ENCODE peak calls at places on chromosomes 1 and 21, in eight cellular contexts. Q is NCI-H2081; W is GM12865; U is NCI-H2029; V is T-helper 2 cell; A is neuronal stem cell; N is stimulated activated CD8-positive, alpha-beta memory T cell treated with anti-CD3 and anti-CD28 coated beads, Interleukin-7, amount 100 ng/mL, for 1 hour; M is stimulated activated CD4-positive, alpha-beta T cell treated with anti-CD3 and anti-CD28 coated beads, Interleukin-2, amount 100 ng/mL, for 24 hours. G is an unnamed sample.

GRCh38 chr1:24968941-24969585 is 39.0 kb upstream of the RUNX3 start:
- DNase-seq in N (no peak), M (no peak), Q (no peak), U (no peak), V (no peak), A (no peak), W (no peak), G (no peak)

GRCh38 chr1:23083714-23084480 is 64.6 kb downstream of the KDM1A start:
- DNase-seq in V (no peak), W (no peak), N (no peak), U (no peak), A (no peak), M (no peak), Q (no peak), G (no peak)

GRCh38 chr1:92154934-92155333 is 62.8 kb upstream of the C1orf146 start:
- DNase-seq in W (no peak), M (no peak), Q (no peak), N (no peak), U (no peak), V (no peak), A (no peak), G (no peak)

GRCh38 chr1:243712890-243713425 is 137.1 kb downstream of the AKT3 start:
- DNase-seq in Q (peak; percentile 22), A (no peak), N (no peak), V (no peak), W (no peak), M (no peak), U (no peak), G (no peak)

GRCh38 chr1:230375795-230376194 is 50.3 kb downstream of the PGBD5 start:
- DNase-seq in Q (no peak), V (no peak), U (peak; percentile 68), M (no peak), A (no peak), W (no peak), N (no peak), G (no peak)

GRCh38 chr1:55650449-55650848 is 435.3 kb upstream of the USP24 start:
- DNase-seq in W (no peak), V (no peak), Q (no peak), U (no peak), A (no peak), M (no peak), N (no peak), G (no peak)

GRCh38 chr1:186404454-186405051 is 28.9 kb downstream of the ODR4 start:
- DNase-seq in A (peak; percentile 4), Q (peak; percentile 23), V (no peak), W (peak; percentile 51), U (peak; percentile 20), N (no peak), M (no peak), G (no peak)

GRCh38 chr1:154527192-154527591 is 25.0 kb upstream of the SHE start:
- DNase-seq in W (no peak), U (peak; percentile 41), V (no peak), M (no peak), Q (no peak), A (no peak), N (no peak), G (no peak)

GRCh38 chr21:35529141-35529863 is 480.2 kb upstream of the RUNX1 start:
- DNase-seq in M (no peak), W (peak; percentile 43), A (no peak), Q (no peak), N (no peak), U (peak; percentile 37), V (no peak), G (no peak)

GRCh38 chr1:23589506-23589872 is 30.2 kb upstream of the ID3 start:
- DNase-seq in A (no peak), Q (no peak), M (no peak), W (peak; percentile 45), U (no peak), N (no peak), V (no peak), G (no peak)

GRCh38 chr1:245256528-245256927 is 101.7 kb downstream of the KIF26B start:
- DNase-seq in N (no peak), W (no peak), V (no peak), M (no peak), Q (no peak), U (no peak), A (no peak), G (no peak)

GRCh38 chr1:33086384-33086850 is 5.5 kb downstream of the AZIN2 start:
- DNase-seq in N (no peak), V (no peak), Q (peak; percentile 81), W (peak; percentile 76), A (peak; percentile 75), U (no peak), M (peak; percentile 47), G (peak; percentile 64)

GRCh38 chr1:198686069-198686728 is 47.4 kb downstream of the PTPRC start:
- DNase-seq in A (peak; percentile 9), V (no peak), U (no peak), M (no peak), W (peak; percentile 25), N (no peak), Q (peak; percentile 41), G (no peak)

GRCh38 chr1:80640978-80641377 is 1159.8 kb upstream of the ADGRL2 start:
- DNase-seq in M (no peak), N (no peak), U (no peak), Q (no peak), W (peak; percentile 15), V (no peak), A (no peak), G (no peak)

GRCh38 chr1:247578946-247579460 is 9.2 kb upstream of the OR2G2 start:
- DNase-seq in Q (no peak), M (no peak), A (no peak), V (no peak), W (no peak), U (no peak), N (no peak), G (no peak)

GRCh38 chr1:198295186-198295585 is 138.4 kb downstream of the NEK7 start:
- DNase-seq in A (peak; percentile 24), N (no peak), U (no peak), Q (no peak), W (no peak), M (no peak), V (no peak), G (no peak)

GRCh38 chr1:99662581-99663208 is 16.8 kb downstream of the PALMD start:
- DNase-seq in Q (no peak), U (no peak), W (no peak), V (no peak), M (no peak), N (no peak), A (no peak), G (no peak)

GRCh38 chr21:33418686-33419085 is 15.5 kb downstream of the IFNGR2 start:
- DNase-seq in N (no peak), Q (no peak), M (no peak), U (no peak), A (no peak), W (no peak), V (no peak), G (no peak)

GRCh38 chr1:185315364-185316108 is 1.5 kb downstream of the IVNS1ABP start:
- DNase-seq in W (no peak), Q (no peak), N (no peak), M (no peak), U (no peak), A (no peak), V (no peak), G (no peak)

GRCh38 chr1:43426221-43426620 is 27.5 kb downstream of the HYI start:
- DNase-seq in W (no peak), N (no peak), M (no peak), A (no peak), U (no peak), V (no peak), Q (no peak), G (no peak)

GRCh38 chr1:153190373-153190772 is 12.9 kb upstream of the LELP1 start:
- DNase-seq in W (peak; percentile 16), M (no peak), N (no peak), V (no peak), A (no peak), Q (peak; percentile 38), U (no peak), G (no peak)

GRCh38 chr1:184791199-184791935 is 36.7 kb upstream of the EDEM3 start:
- DNase-seq in U (no peak), M (no peak), A (no peak), V (no peak), W (no peak), Q (no peak), N (no peak), G (no peak)

GRCh38 chr21:21163904-21164303 is 165.7 kb downstream of the NCAM2 start:
- DNase-seq in U (peak; percentile 22), W (peak; percentile 51), M (peak; percentile 39), A (peak; percentile 31), Q (peak; percentile 34), V (no peak), N (no peak), G (peak; percentile 11)

GRCh38 chr1:156961709-156962108 is 41.3 kb downstream of the LRRC71 start:
- DNase-seq in A (no peak), V (no peak), Q (no peak), N (no peak), W (peak; percentile 65), M (peak; percentile 27), U (no peak), G (no peak)

GRCh38 chr1:229410692-229411433 is 23.0 kb downstream of the ACTA1 start:
- DNase-seq in M (no peak), N (no peak), U (peak; percentile 59), A (no peak), Q (peak; percentile 99), V (no peak), W (no peak), G (peak; percentile 67)

GRCh38 chr1:27348861-27349783 is 7.3 kb downstream of the SYTL1 start:
- DNase-seq in Q (peak; percentile 51), A (peak; percentile 56), V (no peak), U (peak; percentile 63), M (peak; percentile 31), N (no peak), W (no peak), G (peak; percentile 75)

GRCh38 chr1:190226006-190226405 is 251.7 kb downstream of the BRINP3 start:
- DNase-seq in A (no peak), M (no peak), W (no peak), V (no peak), U (no peak), N (no peak), Q (no peak), G (no peak)

GRCh38 chr1:5739561-5740078 is 252.6 kb downstream of the NPHP4 start:
- DNase-seq in M (no peak), N (no peak), V (no peak), W (no peak), U (no peak), Q (no peak), A (no peak), G (no peak)

GRCh38 chr1:8814870-8815269 is 2.6 kb downstream of the RERE start:
- DNase-seq in M (no peak), W (no peak), Q (no peak), A (peak; percentile 24), V (no peak), N (no peak), U (no peak), G (peak; percentile 72)

GRCh38 chr1:206850401-206850800 is 15.0 kb upstream of the IL20 start:
- DNase-seq in U (no peak), Q (no peak), M (no peak), V (no peak), W (no peak), A (no peak), N (no peak), G (no peak)